ENCODE peak calls at places on chromosomes 5 and 9, in nine cellular contexts. Y is neural progenitor cell, S is GM23248, P is A549, Q is PC-3, B is endothelial cell of umbilical vein, V is mammary epithelial cell, K is neuronal stem cell, C is IMR-90. N is an unnamed sample.

GRCh38 chr9:7165350-7165937 is 407.7 kb downstream of the KDM4C start:
- DNase-seq in Y (no peak), S (no peak), P (no peak), Q (no peak), B (no peak), V (no peak), K (no peak), C (no peak), N (no peak)

GRCh38 chr9:36298566-36298965 is 40.3 kb upstream of the GNE start:
- DNase-seq in Y (no peak), S (peak), P (no peak), Q (no peak), B (no peak), V (peak), K (no peak), C (peak), N (no peak)

GRCh38 chr9:86731511-86731993 is 215.8 kb downstream of the GAS1 start:
- DNase-seq in Y (no peak), S (peak), P (no peak), Q (peak), B (no peak), V (peak), K (no peak), C (peak), N (no peak)

GRCh38 chr5:4295663-4296339 is 700.2 kb downstream of the IRX1 start:
- DNase-seq in Y (peak), S (peak), P (no peak), Q (no peak), B (no peak), V (peak), K (peak), C (no peak), N (peak)

GRCh38 chr5:1505506-1506241 is 18.1 kb downstream of the LPCAT1 start:
- DNase-seq in Y (peak), S (no peak), P (no peak), Q (no peak), B (no peak), V (no peak), K (no peak), C (no peak), N (no peak)

GRCh38 chr9:86859966-86860365 is 87.3 kb downstream of the GAS1 start:
- DNase-seq in Y (no peak), S (no peak), P (no peak), Q (no peak), B (no peak), V (no peak), K (no peak), C (no peak), N (peak)

GRCh38 chr9:97518909-97519307 is 17.4 kb downstream of the TMOD1 start:
- DNase-seq in Y (no peak), S (peak), P (peak), Q (peak), B (peak), V (no peak), K (no peak), C (peak), N (peak)

GRCh38 chr5:77418601-77419591 is 73.2 kb downstream of the WDR41 start:
- DNase-seq in Y (no peak), S (peak), P (no peak), Q (peak), B (peak), V (peak), K (no peak), C (peak), N (no peak)

GRCh38 chr5:52948418-52949076 is 40.6 kb upstream of the ITGA2 start:
- DNase-seq in Y (peak), S (peak), P (peak), Q (peak), B (peak), V (peak), K (peak), C (peak), N (peak)

GRCh38 chr9:134533850-134534585 is 107.6 kb upstream of the COL5A1 start:
- DNase-seq in Y (no peak), S (no peak), P (no peak), Q (no peak), B (no peak), V (no peak), K (no peak), C (peak), N (no peak)

GRCh38 chr9:27701664-27702063 is 128.4 kb upstream of the C9orf72 start:
- DNase-seq in Y (no peak), S (no peak), P (no peak), Q (peak), B (no peak), V (no peak), K (no peak), C (no peak), N (no peak)

GRCh38 chr5:173517648-173518047 is 98.8 kb downstream of the BOD1 start:
- DNase-seq in Y (peak), S (no peak), P (no peak), Q (no peak), B (no peak), V (no peak), K (no peak), C (no peak), N (no peak)

GRCh38 chr5:146965781-146966659 is 87.5 kb upstream of the PPP2R2B start:
- DNase-seq in Y (peak), S (peak), P (peak), Q (peak), B (peak), V (peak), K (peak), C (peak), N (peak)

GRCh38 chr5:129672006-129672405 is 75.9 kb upstream of the MINAR2 start:
- DNase-seq in Y (peak), S (no peak), P (no peak), Q (no peak), B (no peak), V (no peak), K (no peak), C (no peak), N (no peak)

GRCh38 chr9:87964826-87965225 is 9.5 kb downstream of the CDK20 start:
- DNase-seq in Y (no peak), S (no peak), P (no peak), Q (no peak), B (no peak), V (no peak), K (no peak), C (no peak), N (no peak)

GRCh38 chr5:125703616-125704015 is 719.6 kb upstream of the GRAMD2B start:
- DNase-seq in Y (no peak), S (no peak), P (no peak), Q (peak), B (no peak), V (peak), K (no peak), C (peak), N (no peak)

GRCh38 chr5:41195228-41195627 is 18.1 kb downstream of the C6 start:
- DNase-seq in Y (no peak), S (no peak), P (no peak), Q (peak), B (no peak), V (no peak), K (no peak), C (no peak), N (no peak)

GRCh38 chr9:129225815-129226214 is 47.8 kb upstream of the IER5L start:
- DNase-seq in Y (peak), S (peak), P (peak), Q (no peak), B (peak), V (peak), K (peak), C (peak), N (peak)

GRCh38 chr9:123629531-123629930 is 273.5 kb downstream of the CRB2 start:
- DNase-seq in Y (no peak), S (no peak), P (no peak), Q (no peak), B (no peak), V (no peak), K (no peak), C (no peak), N (no peak)

GRCh38 chr9:115367780-115368179 is 249.8 kb upstream of the TNC start:
- DNase-seq in Y (no peak), S (peak), P (no peak), Q (peak), B (no peak), V (no peak), K (no peak), C (peak), N (no peak)

GRCh38 chr9:107141967-107142366 is 141.1 kb upstream of the RAD23B start:
- DNase-seq in Y (no peak), S (peak), P (peak), Q (peak), B (no peak), V (no peak), K (no peak), C (peak), N (peak)

GRCh38 chr9:135958485-135958884 is 2.7 kb downstream of the UBAC1 start:
- DNase-seq in Y (no peak), S (no peak), P (no peak), Q (no peak), B (no peak), V (no peak), K (no peak), C (no peak), N (no peak)

GRCh38 chr9:72526901-72527800 is 5.7 kb downstream of the TMC1 start:
- DNase-seq in Y (peak), S (peak), P (peak), Q (peak), B (peak), V (peak), K (peak), C (peak), N (peak)

GRCh38 chr5:134503088-134503936 is 22.2 kb upstream of the JADE2 start:
- DNase-seq in Y (no peak), S (peak), P (peak), Q (peak), B (peak), V (peak), K (no peak), C (peak), N (peak)

GRCh38 chr9:133519693-133520092 is 5.1 kb downstream of the MYMK start:
- DNase-seq in Y (no peak), S (peak), P (no peak), Q (peak), B (no peak), V (no peak), K (no peak), C (peak), N (no peak)

GRCh38 chr5:152007556-152007955 is 82.9 kb upstream of the GLRA1 start:
- DNase-seq in Y (peak), S (no peak), P (no peak), Q (no peak), B (no peak), V (no peak), K (no peak), C (no peak), N (no peak)

GRCh38 chr9:87909310-87910041 is 8.3 kb upstream of the SPATA31C1 start:
- DNase-seq in Y (no peak), S (no peak), P (peak), Q (peak), B (no peak), V (no peak), K (no peak), C (no peak), N (peak)

GRCh38 chr9:90517103-90517502 is 125.5 kb downstream of the DIRAS2 start:
- DNase-seq in Y (no peak), S (no peak), P (no peak), Q (peak), B (no peak), V (no peak), K (no peak), C (no peak), N (peak)
- H3K4me2 ChIP-seq in Y (no peak), S (no peak), P (no peak), Q (no peak), B (no peak), V (no peak), K (no peak), C (no peak), N (no peak)

DNA sequence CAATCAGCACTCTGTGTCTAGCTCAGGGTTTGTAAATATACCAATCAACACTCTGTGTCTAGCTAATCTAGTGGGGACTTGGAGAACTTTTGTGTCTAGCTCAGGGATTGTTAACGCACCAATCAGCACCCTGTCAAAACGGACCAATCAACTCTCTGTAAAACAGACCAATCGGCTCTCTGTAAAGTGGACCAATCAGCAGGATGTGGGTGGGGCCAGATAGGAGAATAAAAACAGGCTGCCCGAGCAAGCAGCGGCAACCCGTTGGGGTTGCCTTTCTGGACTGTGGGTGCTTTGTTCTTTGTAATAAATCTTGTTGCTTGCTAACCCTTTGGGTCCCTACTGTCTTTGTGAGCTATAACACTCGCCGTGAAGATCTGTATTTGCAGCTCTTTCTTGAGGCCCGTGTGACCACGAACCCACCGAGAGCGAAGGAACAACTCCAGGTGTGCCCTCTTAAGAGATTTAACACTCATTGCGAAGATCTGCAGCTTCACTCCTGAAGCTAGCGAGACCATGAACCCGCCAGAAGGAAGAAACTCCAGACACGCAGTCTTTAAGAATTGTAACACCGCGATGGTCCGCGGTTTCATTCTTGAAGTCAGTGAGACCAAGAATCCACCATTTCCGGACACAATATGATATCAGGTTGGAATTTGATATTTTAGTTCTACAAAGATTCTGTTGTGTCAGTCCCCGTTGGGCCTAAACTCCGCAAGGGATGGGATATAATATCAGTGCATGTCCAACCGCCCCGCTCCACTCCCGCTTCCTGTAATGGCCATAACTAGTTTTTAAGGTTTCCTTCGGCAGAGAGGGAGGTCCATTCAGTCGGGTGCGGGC is 738 bp upstream of the TRMT10B start:
- DNase-seq in Y (no peak), S (no peak), P (no peak), Q (no peak), B (no peak), V (no peak), K (no peak), C (no peak), N (no peak)
- H3K4me3 ChIP-seq in Y (peak), S (peak), P (peak), Q (peak), B (no peak), V (peak), K (no peak), C (peak), N (peak)

DNA sequence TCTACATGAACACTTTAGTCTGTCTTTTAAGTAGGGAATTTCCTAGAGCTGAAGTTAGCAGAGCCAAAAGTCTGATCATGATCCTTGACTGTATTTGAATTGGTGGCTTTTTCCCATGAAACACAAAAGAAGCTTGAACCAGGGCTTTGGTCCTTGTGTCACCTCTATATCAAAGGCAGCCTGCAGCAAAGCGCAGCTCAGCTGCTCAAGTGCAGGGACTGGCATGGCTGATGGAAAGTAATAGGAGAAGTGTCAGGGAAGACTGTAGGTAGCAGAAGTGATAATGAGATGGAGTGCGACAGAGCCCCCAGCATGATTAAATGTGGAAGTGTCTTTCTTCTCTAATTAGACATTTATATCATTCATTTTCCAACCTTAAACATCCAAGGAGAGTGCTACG is 310.7 kb downstream of the TRIM36 start:
- DNase-seq in Y (no peak), S (no peak), P (no peak), Q (no peak), B (no peak), V (no peak), K (no peak), C (no peak), N (no peak)
- H3K4me2 ChIP-seq in Y (no peak), S (no peak), P (no peak), Q (no peak), B (no peak), V (no peak), K (no peak), C (no peak), N (no peak)

DNA sequence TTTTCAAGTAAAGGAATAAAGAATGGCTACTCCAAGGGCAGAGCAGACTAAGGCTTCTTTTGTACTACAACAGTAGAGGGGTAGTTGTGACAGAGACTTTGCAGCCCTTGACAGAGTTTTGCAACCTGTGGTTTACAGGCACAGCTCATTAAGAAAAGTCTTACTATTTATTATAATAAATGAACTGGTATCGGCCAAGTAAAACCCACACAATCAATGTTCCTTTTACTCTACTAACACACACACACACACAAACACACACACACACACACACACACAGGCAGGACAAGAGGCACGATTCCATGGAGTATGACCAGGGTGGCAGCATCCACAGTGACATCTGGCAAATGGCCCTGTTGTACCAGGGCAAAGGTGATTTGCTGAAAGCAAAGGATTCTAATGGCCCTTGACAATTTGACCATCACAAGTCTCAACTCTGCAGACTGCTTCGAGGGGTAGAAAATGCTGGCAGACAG is 59.1 kb upstream of the GOLPH3 start:
- DNase-seq in Y (no peak), S (no peak), P (no peak), Q (no peak), B (no peak), V (no peak), K (no peak), C (no peak), N (no peak)
- H3K4me3 ChIP-seq in Y (no peak), S (no peak), P (no peak), Q (no peak), B (no peak), V (no peak), K (no peak), C (no peak), N (no peak)

GRCh38 chr9:124697326-124698200 is 73.5 kb downstream of the NR6A1 start:
- DNase-seq in Y (no peak), S (peak), P (peak), Q (no peak), B (peak), V (peak), K (no peak), C (peak), N (no peak)
- H3K4me2 ChIP-seq in Y (peak), S (peak), P (peak), Q (no peak), B (peak), V (peak), K (no peak), C (peak), N (no peak)

DNA sequence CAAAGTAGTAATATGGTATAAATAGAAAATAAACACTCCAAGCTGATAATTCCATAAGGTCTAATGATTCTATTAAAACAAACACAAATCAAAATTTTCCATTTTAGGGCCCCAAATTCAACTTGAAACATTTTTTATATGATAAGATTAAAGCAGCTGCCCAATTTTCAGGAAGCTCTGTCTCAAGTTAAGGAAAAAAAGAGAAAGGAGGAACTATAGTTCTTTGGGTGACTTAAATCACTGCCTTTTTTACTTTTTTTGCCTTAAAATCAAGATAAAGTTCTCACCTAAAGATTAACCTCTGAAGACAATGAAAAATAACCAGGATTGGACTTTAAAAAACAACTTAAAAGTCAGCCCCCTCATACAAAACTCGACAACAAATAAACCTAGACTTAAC is 76.0 kb upstream of the IFNE start:
- DNase-seq in Y (no peak), S (no peak), P (no peak), Q (no peak), B (peak), V (no peak), K (no peak), C (no peak), N (no peak)
- H3K4me3 ChIP-seq in Y (no peak), S (peak), P (peak), Q (peak), B (peak), V (peak), K (no peak), C (peak), N (peak)

GRCh38 chr5:140588311-140589070 is 23.9 kb downstream of the SLC35A4 start:
- DNase-seq in Y (no peak), S (peak), P (no peak), Q (no peak), B (peak), V (no peak), K (no peak), C (peak), N (no peak)
- H3K4me2 ChIP-seq in Y (no peak), S (peak), P (no peak), Q (no peak), B (peak), V (no peak), K (no peak), C (no peak), N (no peak)

GRCh38 chr9:69130456-69131441 is 43.3 kb upstream of the TJP2 start:
- DNase-seq in Y (no peak), S (peak), P (no peak), Q (peak), B (peak), V (peak), K (no peak), C (peak), N (no peak)
- H3K4me3 ChIP-seq in Y (no peak), S (no peak), P (no peak), Q (no peak), B (no peak), V (no peak), K (no peak), C (no peak), N (no peak)

N was measured in hepatocyte.